ENCODE peak calls at places on chromosomes 5 and 9, in four cellular contexts. V is fibroblast of lung, R is aorta, W is BE2C. Z is an unnamed sample. For H3K4me1, the result is how much of the 10 kb centered on the place peaks cover.

GRCh38 chr9:77846957-77847574 is 184.5 kb downstream of the GNAQ start:
- DNase-seq in V (peak), R (peak), W (no peak), Z (peak)

GRCh38 chr9:17064558-17064957 is 70.3 kb upstream of the CNTLN start:
- DNase-seq in V (no peak), R (no peak), W (peak), Z (no peak)

GRCh38 chr9:8282555-8282954 is 483.0 kb upstream of the DMAC1 start:
- DNase-seq in V (no peak), R (no peak), W (no peak), Z (no peak)

GRCh38 chr5:105905392-105905791 is 1765.3 kb downstream of the EFNA5 start:
- DNase-seq in V (no peak), R (no peak), W (no peak), Z (peak)

GRCh38 chr5:80565330-80565729 is 4.8 kb downstream of the ANKRD34B start:
- DNase-seq in V (no peak), R (no peak), W (no peak), Z (no peak)

GRCh38 chr9:137129089-137129455 is 9.9 kb upstream of the GRIN1 start:
- DNase-seq in V (peak), R (no peak), W (peak), Z (no peak)

GRCh38 chr9:93657331-93658111 is 81.1 kb downstream of the PHF2 start:
- DNase-seq in V (no peak), R (peak), W (peak), Z (peak)

GRCh38 chr9:72540348-72540873 is 19.0 kb downstream of the TMC1 start:
- DNase-seq in V (peak), R (no peak), W (no peak), Z (no peak)

GRCh38 chr5:139138790-139139189 is 59.4 kb downstream of the SIL1 start:
- DNase-seq in V (peak), R (peak), W (no peak), Z (peak)

GRCh38 chr5:174448662-174449061 is 275.7 kb upstream of the MSX2 start:
- DNase-seq in V (peak), R (no peak), W (no peak), Z (no peak)

GRCh38 chr5:73464016-73464745 is 15.6 kb upstream of the FOXD1 start:
- DNase-seq in V (peak), R (no peak), W (no peak), Z (peak)

GRCh38 chr5:75374394-75374814 is 37.4 kb downstream of the HMGCR start:
- DNase-seq in V (no peak), R (no peak), W (no peak), Z (no peak)

GRCh38 chr9:94084314-94084713 is at the start of gene PTPDC1:
- DNase-seq in V (peak), R (no peak), W (peak), Z (no peak)

GRCh38 chr5:39656600-39656999 is 231.8 kb upstream of the DAB2 start:
- DNase-seq in V (no peak), R (no peak), W (no peak), Z (no peak)

GRCh38 chr9:113532809-113533190 is 69.3 kb downstream of the RGS3 start:
- DNase-seq in V (no peak), R (no peak), W (no peak), Z (no peak)

GRCh38 chr5:145805819-145806218 is 29.3 kb downstream of the PRELID2 start:
- DNase-seq in V (no peak), R (no peak), W (no peak), Z (no peak)

GRCh38 chr9:111348821-111349271 is 18.8 kb upstream of the OR2K2 start:
- DNase-seq in V (peak), R (no peak), W (no peak), Z (no peak)

GRCh38 chr5:80255425-80255751 is 460 bp downstream of the SERINC5 start:
- DNase-seq in V (peak), R (peak), W (peak), Z (peak)

GRCh38 chr9:4994166-4994890 is 9.3 kb downstream of the JAK2 start:
- DNase-seq in V (no peak), R (no peak), W (no peak), Z (no peak)

GRCh38 chr5:173736923-173737412 is 120.5 kb upstream of the BOD1 start:
- DNase-seq in V (no peak), R (no peak), W (peak), Z (no peak)

GRCh38 chr5:137611011-137611580 is 112.0 kb upstream of the SPOCK1 start:
- DNase-seq in V (no peak), R (no peak), W (no peak), Z (no peak)

GRCh38 chr9:133681658-133682306 is 45.6 kb downstream of the DBH start:
- DNase-seq in V (no peak), R (peak), W (peak), Z (peak)

GRCh38 chr5:142201471-142201887 is 92.9 kb downstream of the NDFIP1 start:
- DNase-seq in V (peak), R (no peak), W (no peak), Z (no peak)

GRCh38 chr9:89815903-89816573 is 211.2 kb downstream of the GADD45G start:
- DNase-seq in V (no peak), R (peak), W (no peak), Z (peak)

GRCh38 chr9:17578911-17579793 is at the start of gene SH3GL2:
- DNase-seq in V (peak), R (no peak), W (peak), Z (peak)

GRCh38 chr9:121690766-121691165 is 39.3 kb downstream of the DAB2IP start:
- DNase-seq in V (no peak), R (no peak), W (no peak), Z (no peak)

GRCh38 chr9:131755541-131756198 is 15.8 kb upstream of the RAPGEF1 start:
- DNase-seq in V (peak), R (peak), W (peak), Z (peak)

DNA sequence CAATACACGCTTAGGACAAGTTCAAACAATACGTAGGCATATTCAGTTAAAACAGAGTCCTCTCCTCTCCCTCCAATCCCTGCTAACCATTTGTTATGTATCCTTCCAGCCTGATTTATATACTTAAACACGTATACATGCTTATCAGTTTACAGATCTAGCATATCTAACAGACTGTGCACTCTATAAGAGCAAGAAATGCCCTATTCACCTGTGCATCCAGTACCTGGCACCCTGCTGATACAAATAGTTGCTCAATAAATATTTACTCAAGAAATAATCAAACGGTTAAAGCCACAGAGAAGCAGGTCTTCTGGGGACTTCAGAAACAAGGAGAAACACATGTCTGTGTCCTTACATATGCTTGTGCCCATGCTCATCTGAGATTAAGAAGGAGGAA is 55.9 kb downstream of the MLLT3 start:
- DNase-seq in V (no peak), R (no peak), W (no peak), Z (no peak)
- H3K4me1 ChIP-seq in V (under half), R (under half), W (under half), Z (under half)

GRCh38 chr5:10632110-10632903 is 68.4 kb downstream of the ANKRD33B start:
- DNase-seq in V (peak), R (peak), W (no peak), Z (no peak)
- H3K4me1 ChIP-seq in V (under half), R (under half), W (under half), Z (under half)

GRCh38 chr5:149801307-149801985 is 71.3 kb downstream of the PPARGC1B start:
- DNase-seq in V (no peak), R (no peak), W (no peak), Z (no peak)

GRCh38 chr5:149803153-149803552 is 73.0 kb downstream of the PPARGC1B start:
- DNase-seq in V (no peak), R (no peak), W (no peak), Z (no peak)

GRCh38 chr5:149802008-149802407 is 71.9 kb downstream of the PPARGC1B start:
- DNase-seq in V (no peak), R (no peak), W (no peak), Z (no peak)

GRCh38 chr5:149804478-149805450 is 74.7 kb downstream of the PPARGC1B start:
- DNase-seq in V (no peak), R (no peak), W (no peak), Z (no peak)

GRCh38 chr5:149803641-149804468 is 73.7 kb downstream of the PPARGC1B start:
- DNase-seq in V (no peak), R (no peak), W (no peak), Z (peak)
- H3K4me1 ChIP-seq in V (under half), R (under half), W (under half), Z (under half)

DNA sequence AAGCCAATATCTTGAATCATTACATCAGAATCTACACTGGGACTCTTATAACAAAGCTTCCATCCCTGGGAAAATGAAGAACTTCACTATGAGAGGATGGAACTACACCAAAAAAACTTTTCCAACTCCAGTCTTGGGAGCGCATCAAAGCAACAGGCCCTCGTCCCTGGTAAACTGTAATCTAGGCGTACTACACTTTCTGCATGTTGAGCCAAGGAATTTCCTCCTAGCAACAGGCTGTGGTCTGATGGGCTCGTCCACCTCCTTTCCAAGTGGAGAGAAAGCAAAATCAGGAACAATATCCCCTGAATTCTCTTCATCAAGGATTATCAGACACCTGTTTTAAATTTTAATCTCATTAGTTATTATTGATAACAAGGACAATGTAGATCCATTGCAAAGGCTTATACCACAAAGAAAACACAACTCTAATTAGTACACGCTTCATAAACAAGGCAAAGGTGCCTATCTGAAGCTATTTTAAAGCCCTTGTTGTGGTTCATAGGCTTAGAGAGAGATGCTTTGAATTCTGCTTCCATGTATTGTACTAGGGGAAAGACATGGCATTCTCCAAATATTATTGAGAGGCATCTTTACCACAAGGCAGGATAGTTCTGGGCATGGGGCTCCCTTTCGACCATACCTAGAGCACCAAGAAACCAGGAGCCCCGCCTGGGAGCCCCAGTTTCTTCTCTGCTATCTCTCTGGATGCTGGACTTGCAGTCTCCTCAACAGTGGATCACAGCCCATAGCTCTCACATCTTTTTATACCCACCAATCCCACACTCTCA is 93.9 kb downstream of the NFIB start:
- DNase-seq in V (peak), R (no peak), W (no peak), Z (no peak)
- H3K4me1 ChIP-seq in V (under half), R (under half), W (under half), Z (under half)

DNA sequence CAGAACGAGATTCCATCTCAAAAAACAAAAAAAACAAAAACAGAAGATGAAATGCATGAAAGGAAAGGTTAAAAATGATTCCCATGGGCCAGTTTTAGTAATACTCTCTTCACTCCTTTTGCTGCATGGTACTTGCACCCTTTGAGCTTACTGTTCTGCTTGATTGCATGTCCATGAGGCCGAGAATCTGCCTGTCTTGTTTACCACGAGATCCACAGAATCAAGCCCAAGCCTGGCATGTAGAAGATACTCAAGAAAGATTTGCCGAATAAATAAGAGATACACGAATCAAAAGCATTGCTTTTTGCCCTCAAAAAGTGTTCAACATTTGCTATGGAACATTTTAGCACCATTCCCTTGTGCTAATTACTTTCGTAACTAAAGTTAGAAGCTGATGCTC is 1.1 kb downstream of the FAXDC2 start:
- DNase-seq in V (no peak), R (no peak), W (no peak), Z (no peak)
- H3K4me1 ChIP-seq in V (under half), R (under half), W (under half), Z (under half)

GRCh38 chr9:86975086-86975485 is 27.8 kb upstream of the GAS1 start:
- DNase-seq in V (no peak), R (no peak), W (no peak), Z (no peak)
- H3K4me1 ChIP-seq in V (under half), R (under half), W (under half), Z (under half)

GRCh38 chr5:35161637-35162248 is 68.5 kb downstream of the PRLR start:
- DNase-seq in V (no peak), R (no peak), W (no peak), Z (no peak)

GRCh38 chr5:35158627-35159369 is 71.5 kb downstream of the PRLR start:
- DNase-seq in V (no peak), R (no peak), W (no peak), Z (no peak)

GRCh38 chr5:35159370-35159742 is 70.9 kb downstream of the PRLR start:
- DNase-seq in V (no peak), R (no peak), W (no peak), Z (no peak)

GRCh38 chr5:35162848-35163770 is 67.2 kb downstream of the PRLR start:
- DNase-seq in V (no peak), R (no peak), W (no peak), Z (no peak)

GRCh38 chr5:35160486-35161116 is 69.7 kb downstream of the PRLR start:
- DNase-seq in V (no peak), R (no peak), W (no peak), Z (no peak)
- H3K4me1 ChIP-seq in V (under half), R (under half), W (under half), Z (under half)

GRCh38 chr9:124414612-124415011 is 630 bp downstream of the PSMB7 start:
- DNase-seq in V (no peak), R (no peak), W (no peak), Z (no peak)
- H3K4me1 ChIP-seq in V (under half), R (under half), W (under half), Z (under half)

GRCh38 chr5:134174841-134175839 is 1.6 kb downstream of the SKP1 start:
- DNase-seq in V (peak), R (no peak), W (no peak), Z (no peak)

GRCh38 chr5:134176523-134177196 is at the start of gene SKP1:
- DNase-seq in V (peak), R (peak), W (peak), Z (peak)

GRCh38 chr5:134177197-134178171 is 734 bp upstream of the SKP1 start:
- DNase-seq in V (peak), R (no peak), W (no peak), Z (peak)

GRCh38 chr5:134175874-134176522 is 752 bp downstream of the SKP1 start:
- DNase-seq in V (peak), R (peak), W (no peak), Z (peak)

DNA sequence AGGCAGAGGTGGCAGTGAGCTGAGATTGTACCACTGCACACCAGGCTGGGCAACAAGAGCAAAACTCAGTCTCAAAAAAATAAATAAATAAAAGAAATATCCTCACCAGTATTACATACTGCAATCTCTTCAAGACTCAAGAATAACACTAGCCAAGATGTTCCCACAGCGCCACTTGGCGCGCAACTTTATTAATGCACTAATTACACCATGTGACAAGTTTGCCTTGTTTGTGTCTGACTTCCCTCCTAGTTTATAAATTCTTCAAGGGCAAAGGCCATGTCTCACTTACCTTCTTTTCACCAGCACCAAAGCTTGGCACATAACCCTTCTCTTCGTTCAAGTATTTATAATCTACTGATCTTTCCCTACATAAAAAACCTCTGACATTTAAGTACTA is 4.8 kb downstream of the SKP1 start:
- DNase-seq in V (no peak), R (no peak), W (no peak), Z (no peak)
- H3K4me1 ChIP-seq in V (under half), R (under half), W (under half), Z (under half)